ENCODE peak calls at places on chromosomes 16 and 17, in five cellular contexts. One of them, this sample, is unnamed.

GRCh38 chr17:77721823-77722160 is 236.7 kb upstream of the TNRC6C start:
- DNase-seq in transverse colon: no peak
- DNase-seq in AG09309: no peak
- DNase-seq in cardiac fibroblast: no peak
- DNase-seq in kidney: no peak
- DNase-seq in this sample: no peak

GRCh38 chr17:52824542-52824941 is 666.0 kb upstream of the CA10 start:
- DNase-seq in transverse colon: peak
- DNase-seq in cardiac fibroblast: no peak
- DNase-seq in AG09309: no peak
- DNase-seq in kidney: no peak
- DNase-seq in this sample: no peak

GRCh38 chr17:41491476-41491875 is 1.8 kb upstream of the KRT36 start:
- DNase-seq in cardiac fibroblast: no peak
- DNase-seq in AG09309: no peak
- DNase-seq in transverse colon: no peak
- DNase-seq in kidney: no peak
- DNase-seq in this sample: no peak

GRCh38 chr17:68383443-68384321 is 73.6 kb downstream of the WIPI1 start:
- DNase-seq in AG09309: peak
- DNase-seq in kidney: no peak
- DNase-seq in cardiac fibroblast: peak
- DNase-seq in transverse colon: no peak
- DNase-seq in this sample: peak

GRCh38 chr16:19172098-19172780 is 4.2 kb downstream of the SYT17 start:
- DNase-seq in cardiac fibroblast: no peak
- DNase-seq in kidney: no peak
- DNase-seq in AG09309: no peak
- DNase-seq in transverse colon: no peak
- DNase-seq in this sample: no peak

GRCh38 chr16:12239226-12239625 is 262.7 kb downstream of the SNX29 start:
- DNase-seq in kidney: no peak
- DNase-seq in AG09309: no peak
- DNase-seq in cardiac fibroblast: no peak
- DNase-seq in transverse colon: no peak
- DNase-seq in this sample: no peak

GRCh38 chr16:1169285-1170075 is 16.6 kb downstream of the CACNA1H start:
- DNase-seq in transverse colon: peak
- DNase-seq in cardiac fibroblast: no peak
- DNase-seq in AG09309: no peak
- DNase-seq in kidney: no peak
- DNase-seq in this sample: no peak

GRCh38 chr16:80191928-80192327 is 348.9 kb upstream of the DYNLRB2 start:
- DNase-seq in transverse colon: no peak
- DNase-seq in kidney: no peak
- DNase-seq in AG09309: no peak
- DNase-seq in cardiac fibroblast: no peak
- DNase-seq in this sample: no peak

GRCh38 chr17:30921544-30922196 is at the start of gene ADAP2:
- DNase-seq in transverse colon: peak
- DNase-seq in AG09309: no peak
- DNase-seq in kidney: peak
- DNase-seq in cardiac fibroblast: no peak
- DNase-seq in this sample: no peak

GRCh38 chr17:82196273-82196672 is 16.4 kb downstream of the CCDC57 start:
- DNase-seq in AG09309: no peak
- DNase-seq in kidney: no peak
- DNase-seq in cardiac fibroblast: peak
- DNase-seq in transverse colon: no peak
- DNase-seq in this sample: no peak

GRCh38 chr17:75205793-75206163 is 299 bp downstream of the NUP85 start:
- DNase-seq in cardiac fibroblast: no peak
- DNase-seq in transverse colon: no peak
- DNase-seq in kidney: no peak
- DNase-seq in AG09309: no peak
- DNase-seq in this sample: no peak

GRCh38 chr16:6096931-6097665 is 999.5 kb upstream of the EEF2KMT start:
- DNase-seq in AG09309: no peak
- DNase-seq in transverse colon: no peak
- DNase-seq in cardiac fibroblast: no peak
- DNase-seq in kidney: no peak
- DNase-seq in this sample: no peak
- TF ChIP-seq CTCF in AG09309: no peak
- TF ChIP-seq CTCF in transverse colon: no peak
- TF ChIP-seq CTCF in cardiac fibroblast: no peak
- TF ChIP-seq CTCF in kidney: no peak
- TF ChIP-seq CTCF in this sample: no peak

GRCh38 chr17:32446949-32447348 is 2.6 kb downstream of the PSMD11 start:
- DNase-seq in AG09309: no peak
- DNase-seq in transverse colon: no peak
- DNase-seq in kidney: no peak
- DNase-seq in cardiac fibroblast: no peak
- DNase-seq in this sample: no peak

GRCh38 chr17:32444301-32445074 is at the start of gene PSMD11:
- DNase-seq in cardiac fibroblast: peak
- DNase-seq in transverse colon: peak
- DNase-seq in AG09309: peak
- DNase-seq in kidney: peak
- DNase-seq in this sample: peak

GRCh38 chr17:32445075-32445427 is 741 bp downstream of the PSMD11 start:
- DNase-seq in AG09309: no peak
- DNase-seq in kidney: no peak
- DNase-seq in cardiac fibroblast: peak
- DNase-seq in transverse colon: peak
- DNase-seq in this sample: peak

GRCh38 chr17:32445497-32445896 is 1.2 kb downstream of the PSMD11 start:
- DNase-seq in kidney: no peak
- DNase-seq in AG09309: no peak
- DNase-seq in cardiac fibroblast: no peak
- DNase-seq in transverse colon: no peak
- DNase-seq in this sample: no peak

DNA sequence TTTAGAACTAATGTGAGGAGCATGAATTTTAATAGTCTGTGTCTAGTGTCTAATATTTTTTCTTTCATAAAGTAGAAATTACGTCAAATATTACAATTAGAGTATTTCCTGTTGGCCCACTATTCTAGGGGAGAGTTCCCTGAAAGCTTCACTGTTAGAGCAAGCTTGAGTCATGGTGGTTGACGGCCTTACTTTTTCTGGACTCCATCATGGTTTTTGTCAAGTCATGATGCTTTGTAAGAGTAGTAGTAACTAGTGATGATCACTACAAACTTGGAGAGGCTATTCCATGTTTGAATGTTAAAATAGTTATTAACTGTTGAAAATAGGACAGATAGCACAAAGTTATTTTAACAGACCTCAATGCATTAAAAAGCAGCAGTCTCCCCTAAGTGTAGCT is 1.7 kb downstream of the PSMD11 start:
- DNase-seq in cardiac fibroblast: peak
- DNase-seq in AG09309: no peak
- DNase-seq in kidney: no peak
- DNase-seq in transverse colon: no peak
- DNase-seq in this sample: no peak
- H3K4me3 ChIP-seq in cardiac fibroblast: no peak
- H3K4me3 ChIP-seq in AG09309: no peak
- H3K4me3 ChIP-seq in kidney: peak
- H3K4me3 ChIP-seq in transverse colon: peak
- H3K4me3 ChIP-seq in this sample: peak

GRCh38 chr16:30665155-30665829 is 7.1 kb downstream of the FBRS start:
- DNase-seq in cardiac fibroblast: no peak
- DNase-seq in AG09309: no peak
- DNase-seq in kidney: no peak
- DNase-seq in transverse colon: no peak
- DNase-seq in this sample: no peak
- TF ChIP-seq CTCF in cardiac fibroblast: no peak
- TF ChIP-seq CTCF in AG09309: no peak
- TF ChIP-seq CTCF in kidney: no peak
- TF ChIP-seq CTCF in transverse colon: no peak
- TF ChIP-seq CTCF in this sample: no peak

DNA sequence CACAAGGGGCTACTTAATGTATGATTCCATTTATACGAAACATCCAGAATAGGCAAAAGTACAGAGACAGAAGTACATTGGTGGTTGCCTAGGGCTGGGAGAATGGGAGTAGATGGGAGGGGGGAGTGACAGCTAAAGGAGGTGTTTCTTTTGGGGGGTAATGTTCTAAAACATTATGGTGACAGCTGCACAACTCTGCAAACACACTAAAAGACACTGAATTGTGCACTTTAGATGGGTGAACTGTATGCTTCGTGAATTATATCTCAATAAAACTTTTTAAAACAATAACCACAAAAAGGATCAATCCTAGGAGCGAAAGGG is 661 bp downstream of the LYRM9 start:
- DNase-seq in kidney: no peak
- DNase-seq in AG09309: no peak
- DNase-seq in transverse colon: no peak
- DNase-seq in cardiac fibroblast: no peak
- DNase-seq in this sample: no peak
- H3K4me3 ChIP-seq in kidney: peak
- H3K4me3 ChIP-seq in AG09309: peak
- H3K4me3 ChIP-seq in transverse colon: peak
- H3K4me3 ChIP-seq in cardiac fibroblast: peak
- H3K4me3 ChIP-seq in this sample: peak

DNA sequence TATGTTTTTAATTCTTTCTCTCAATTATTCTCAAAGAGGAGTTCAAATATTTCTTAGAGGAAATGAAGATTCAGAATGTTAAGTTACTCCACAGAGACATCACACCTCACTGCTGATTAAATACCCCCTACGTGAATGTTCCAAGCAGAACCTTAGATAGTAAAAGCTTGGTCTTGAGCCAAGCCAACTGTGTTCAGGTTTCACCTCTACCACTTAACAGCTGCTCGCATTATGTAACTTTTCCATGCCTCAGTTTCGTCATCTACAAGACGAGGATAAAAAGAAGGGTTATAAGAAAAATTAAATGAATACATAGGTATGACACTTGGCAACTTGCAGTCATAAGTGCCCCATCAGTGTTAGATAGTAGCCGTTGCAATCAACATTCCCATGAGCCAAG is 356.2 kb downstream of the RBFOX1 start:
- DNase-seq in AG09309: no peak
- DNase-seq in kidney: no peak
- DNase-seq in cardiac fibroblast: no peak
- DNase-seq in transverse colon: no peak
- DNase-seq in this sample: no peak
- TF ChIP-seq CTCF in AG09309: no peak
- TF ChIP-seq CTCF in kidney: no peak
- TF ChIP-seq CTCF in cardiac fibroblast: no peak
- TF ChIP-seq CTCF in transverse colon: no peak
- TF ChIP-seq CTCF in this sample: no peak